ENCODE peak calls at places on chromosomes 1 and 21, in six cellular contexts. W, R, D, Y, K and B are unnamed samples.

GRCh38 chr1:172980456-172980855 is 70.3 kb downstream of the TNFSF18 start:
- DNase-seq in Y (no peak), W (no peak), D (no peak), K (no peak), R (peak; percentile 2), B (no peak)

GRCh38 chr21:45302082-45303061 is 14.7 kb upstream of the POFUT2 start:
- DNase-seq in K (no peak), Y (no peak), W (no peak), D (no peak), R (no peak), B (no peak)

GRCh38 chr1:107963601-107964396 is 1.2 kb downstream of the VAV3 start:
- DNase-seq in K (peak; percentile 62), Y (peak; percentile 57), W (peak; percentile 44), R (no peak), D (no peak), B (peak; percentile 43)

GRCh38 chr1:181095763-181096184 is 7.3 kb downstream of the IER5 start:
- DNase-seq in R (no peak), D (no peak), W (no peak), K (no peak), Y (no peak), B (no peak)

GRCh38 chr1:15523104-15523921 is 702 bp downstream of the CASP9 start:
- DNase-seq in K (no peak), D (no peak), Y (no peak), R (no peak), W (no peak), B (no peak)

GRCh38 chr1:224894915-224895314 is 34.6 kb upstream of the DNAH14 start:
- DNase-seq in R (peak; percentile 7), K (no peak), D (peak; percentile 39), Y (no peak), W (no peak), B (no peak)

GRCh38 chr21:15004721-15005370 is 60.0 kb downstream of the NRIP1 start:
- DNase-seq in Y (no peak), R (no peak), K (no peak), W (no peak), D (no peak), B (no peak)

GRCh38 chr1:157975216-157975615 is 18.2 kb upstream of the KIRREL1 start:
- DNase-seq in D (no peak), W (no peak), K (no peak), Y (no peak), R (no peak), B (no peak)

GRCh38 chr1:172948457-172948856 is 102.3 kb downstream of the TNFSF18 start:
- DNase-seq in K (no peak), R (no peak), W (no peak), Y (no peak), D (no peak), B (no peak)

GRCh38 chr1:75745276-75745675 is 20.8 kb downstream of the ACADM start:
- DNase-seq in R (no peak), K (no peak), Y (no peak), D (no peak), W (no peak), B (no peak)

GRCh38 chr1:229709620-229710019 is 83.6 kb downstream of the URB2 start:
- DNase-seq in D (no peak), W (no peak), K (no peak), R (no peak), Y (no peak), B (no peak)

GRCh38 chr1:60504206-60504868 is 430.8 kb upstream of the C1orf87 start:
- DNase-seq in R (no peak), D (no peak), Y (no peak), K (no peak), W (no peak), B (no peak)

GRCh38 chr1:43564617-43565348 is 34.1 kb downstream of the PTPRF start:
- DNase-seq in R (no peak), Y (no peak), K (no peak), W (no peak), D (no peak), B (no peak)

GRCh38 chr1:11594222-11594621 is 60.0 kb downstream of the FBXO2 start:
- DNase-seq in W (no peak), K (no peak), R (peak; percentile 22), D (no peak), Y (no peak), B (no peak)

DNA sequence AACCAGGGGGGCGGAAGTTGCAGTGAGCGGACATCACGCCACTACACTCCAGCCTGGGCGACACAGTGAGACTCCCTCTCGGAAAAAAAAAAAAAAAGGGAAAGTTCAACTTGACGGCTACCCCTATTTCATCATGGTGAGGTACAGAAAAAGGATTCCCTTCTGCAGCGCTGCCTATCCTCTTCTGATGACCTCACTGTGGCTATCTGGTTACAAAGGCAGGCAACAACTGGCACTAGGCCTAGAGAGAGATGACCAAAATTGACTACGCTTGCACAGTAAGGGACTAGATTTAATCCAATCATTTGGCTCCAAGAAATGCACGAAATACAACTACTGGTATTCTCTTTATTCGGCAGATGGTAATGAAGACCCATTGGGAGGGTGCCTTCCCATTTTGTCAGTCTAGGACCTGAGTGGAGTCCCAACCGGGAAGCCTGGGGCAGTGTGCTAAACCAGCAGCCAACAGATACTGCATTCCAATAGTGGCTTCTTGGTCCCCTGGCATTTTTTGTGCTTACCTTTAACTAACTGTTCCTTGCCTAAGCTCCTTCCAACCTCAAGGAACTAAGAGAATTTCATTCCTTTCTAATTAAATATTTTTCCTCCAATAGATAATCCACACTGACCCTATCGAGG is 36.6 kb downstream of the ITPKB start:
- DNase-seq in Y (no peak), W (no peak), R (no peak), K (no peak), D (no peak), B (no peak)
- TF ChIP-seq POLR2A in Y (no peak), W (peak; percentile 27), R (no peak), K (no peak), D (no peak), B (no peak)

GRCh38 chr1:169511339-169512028 is 25.7 kb upstream of the SLC19A2 start:
- DNase-seq in K (no peak), Y (no peak), D (no peak), R (no peak), W (no peak), B (no peak)

GRCh38 chr1:169510060-169510459 is 24.3 kb upstream of the SLC19A2 start:
- DNase-seq in R (no peak), K (no peak), W (no peak), Y (no peak), D (no peak), B (no peak)

GRCh38 chr1:169515641-169516040 is 29.9 kb upstream of the SLC19A2 start:
- DNase-seq in Y (no peak), R (no peak), W (no peak), D (no peak), K (no peak), B (no peak)

GRCh38 chr1:169514566-169515270 is 29.0 kb upstream of the SLC19A2 start:
- DNase-seq in K (no peak), R (no peak), W (no peak), Y (no peak), D (no peak), B (no peak)

DNA sequence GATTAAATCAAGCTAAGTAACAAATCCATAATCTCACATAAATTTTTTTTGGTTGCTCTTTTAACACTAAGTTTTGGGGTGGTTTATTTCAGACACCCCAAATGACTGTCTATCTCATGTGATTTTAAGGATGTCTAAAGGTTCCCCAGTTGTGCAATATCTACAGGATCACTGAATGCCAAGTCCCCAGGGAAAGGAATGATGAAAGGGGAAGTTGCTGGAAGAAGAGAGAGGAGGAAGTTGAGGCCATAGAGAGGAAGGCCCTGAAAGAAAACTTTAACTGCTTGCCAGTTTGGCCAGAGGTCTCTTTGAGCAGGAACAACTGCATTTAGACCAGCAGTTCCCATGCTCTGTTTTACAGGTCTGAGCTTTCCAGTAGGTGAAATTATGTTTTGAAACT is 27.5 kb upstream of the SLC19A2 start:
- DNase-seq in R (no peak), W (no peak), D (no peak), Y (no peak), K (no peak), B (no peak)
- TF ChIP-seq TAF1 in R (no peak), W (no peak), D (no peak), Y (no peak), K (no peak), B (no peak)

GRCh38 chr1:155205969-155206593 is 1.6 kb downstream of the THBS3 start:
- DNase-seq in D (no peak), R (no peak), K (no peak), Y (peak; percentile 52), W (no peak), B (no peak)

GRCh38 chr1:155208656-155209372 is at the start of gene MTX1:
- DNase-seq in R (peak; percentile 78), W (peak; percentile 91), Y (peak; percentile 90), D (peak; percentile 90), K (no peak), B (peak; percentile 90)

GRCh38 chr1:155207578-155208405 is at the start of gene THBS3:
- DNase-seq in D (no peak), Y (peak; percentile 59), K (no peak), R (no peak), W (no peak), B (no peak)

GRCh38 chr1:155208406-155208655 is 164 bp upstream of the MTX1 start:
- DNase-seq in W (no peak), K (no peak), Y (no peak), R (no peak), D (no peak), B (no peak)

DNA sequence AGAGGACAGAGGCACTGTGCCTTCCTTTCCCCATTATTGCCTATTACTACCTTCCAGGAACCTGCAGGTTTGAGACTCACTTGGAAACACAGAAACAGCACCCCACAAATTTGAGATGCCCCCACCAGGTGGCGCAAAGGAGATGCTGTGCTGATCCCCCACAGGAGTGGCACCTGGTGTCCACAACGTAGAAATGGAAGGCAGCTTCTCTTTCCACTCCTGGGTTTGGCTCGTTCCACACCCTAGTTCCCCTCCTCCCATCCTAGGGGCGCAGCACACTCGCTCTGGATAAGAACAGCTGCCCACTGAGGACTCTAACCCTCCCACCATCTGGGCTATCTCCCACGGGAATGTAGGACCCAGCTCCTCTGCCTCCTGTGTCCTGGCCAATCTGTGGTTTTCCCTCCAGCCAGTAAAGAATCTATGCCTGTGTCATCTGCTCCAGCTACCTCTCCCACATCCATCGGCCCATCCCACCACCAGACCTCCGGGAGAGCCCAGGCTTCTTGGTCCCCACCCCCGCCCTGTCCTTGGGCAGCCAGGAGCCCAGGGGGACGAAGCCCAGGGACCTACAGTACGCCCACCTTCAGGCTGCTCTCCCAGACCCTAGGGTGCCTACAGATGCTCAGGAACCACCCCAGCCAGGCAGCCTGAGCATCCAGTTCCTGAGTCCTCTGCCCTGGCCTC is 663 bp downstream of the THBS3 start:
- DNase-seq in R (peak; percentile 72), D (peak; percentile 72), W (peak; percentile 86), K (no peak), Y (peak; percentile 96), B (peak; percentile 79)
- TF ChIP-seq POLR2AphosphoS5 in R (no peak), D (no peak), W (no peak), K (no peak), Y (peak; percentile 79), B (no peak)

DNA sequence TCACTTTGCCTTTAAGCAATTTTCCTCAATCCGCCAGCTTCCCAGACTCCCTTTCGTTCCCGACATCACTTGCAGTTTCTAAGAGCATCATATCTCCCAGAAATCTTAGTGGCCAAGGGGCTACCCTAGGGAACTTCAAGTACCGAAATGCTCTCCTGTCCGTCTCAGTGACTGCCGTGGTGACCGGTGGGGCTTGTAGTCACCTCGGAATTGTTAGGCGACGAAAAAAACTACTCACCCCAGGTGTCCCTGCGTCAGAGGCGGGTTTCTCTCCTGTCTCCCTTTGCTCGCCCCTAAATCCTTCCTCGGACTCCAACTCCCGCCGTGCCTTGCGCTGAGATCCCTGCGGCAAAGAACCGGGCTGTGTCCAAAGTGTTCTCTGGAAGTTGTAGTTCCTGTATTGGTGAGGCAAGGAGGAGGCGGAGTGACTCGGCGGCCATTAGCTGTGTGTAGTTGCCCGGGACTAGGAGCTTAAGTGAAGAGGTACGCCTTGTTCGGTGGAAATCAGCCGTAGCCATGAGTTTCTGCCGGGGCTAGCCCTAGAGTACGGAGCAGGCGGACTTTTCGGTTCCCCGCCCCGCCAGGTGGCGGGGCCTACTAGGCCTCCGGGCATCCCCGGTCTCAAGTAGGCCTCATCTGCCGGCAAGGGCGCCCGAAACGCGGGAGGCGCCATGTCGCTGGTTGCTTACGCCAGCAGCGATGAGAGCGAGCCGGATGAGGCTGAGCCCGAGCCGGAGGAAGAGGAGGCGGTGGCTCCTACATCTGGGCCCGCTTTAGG is at the start of gene PRCC:
- DNase-seq in R (peak; percentile 99), D (peak; percentile 87), K (peak; percentile 100), W (peak; percentile 79), Y (peak; percentile 94), B (peak; percentile 78)
- TF ChIP-seq POLR2A in R (peak; percentile 73), D (peak; percentile 79), K (peak; percentile 84), W (peak; percentile 59), Y (peak; percentile 74), B (peak; percentile 45)